ENCODE peak calls at places on chromosomes 3 and 15, in eight cellular contexts. M, U, R, T, G, W, X and L are unnamed samples.

GRCh38 chr3:179056326-179056725 is 15.3 kb downstream of the ZMAT3 start:
- DNase-seq in M (no peak), U (no peak), R (no peak), T (no peak), G (no peak), W (no peak), X (no peak), L (no peak)

GRCh38 chr15:51752918-51753317 is 1.5 kb downstream of the TMOD2 start:
- DNase-seq in M (no peak), U (no peak), R (no peak), T (no peak), G (no peak), W (no peak), X (no peak), L (no peak)

GRCh38 chr3:43389388-43390254 is 103.3 kb downstream of the SNRK start:
- DNase-seq in M (peak; percentile 85), U (peak; percentile 68), R (peak; percentile 70), T (peak; percentile 77), G (peak; percentile 85), W (peak; percentile 62), X (peak; percentile 97), L (peak; percentile 34)

GRCh38 chr3:142366434-142366833 is 81.4 kb downstream of the XRN1 start:
- DNase-seq in M (no peak), U (no peak), R (no peak), T (no peak), G (no peak), W (no peak), X (peak; percentile 18), L (no peak)

GRCh38 chr3:176785207-176785606 is 412.1 kb downstream of the TBL1XR1 start:
- DNase-seq in M (no peak), U (no peak), R (no peak), T (no peak), G (no peak), W (no peak), X (no peak), L (peak; percentile 32)

GRCh38 chr3:184184546-184185234 is 1.3 kb upstream of the ABCF3 start:
- DNase-seq in M (no peak), U (no peak), R (no peak), T (no peak), G (no peak), W (no peak), X (no peak), L (no peak)

GRCh38 chr3:162354343-162354742 is 857.7 kb downstream of the OTOL1 start:
- DNase-seq in M (no peak), U (no peak), R (no peak), T (no peak), G (no peak), W (no peak), X (peak; percentile 61), L (no peak)

GRCh38 chr3:39021029-39021428 is 30.7 kb downstream of the SCN11A start:
- DNase-seq in M (no peak), U (no peak), R (no peak), T (no peak), G (peak; percentile 4), W (no peak), X (no peak), L (no peak)

GRCh38 chr15:76391847-76392246 is 55.3 kb downstream of the ISL2 start:
- DNase-seq in M (no peak), U (no peak), R (no peak), T (no peak), G (no peak), W (no peak), X (no peak), L (no peak)

GRCh38 chr15:89837134-89837829 is 22.6 kb upstream of the ANPEP start:
- DNase-seq in M (no peak), U (peak; percentile 38), R (no peak), T (no peak), G (no peak), W (peak; percentile 36), X (peak; percentile 69), L (peak; percentile 60)

GRCh38 chr3:144381607-144382006 is 410.0 kb downstream of the DIPK2A start:
- DNase-seq in M (no peak), U (no peak), R (no peak), T (no peak), G (no peak), W (no peak), X (no peak), L (no peak)

GRCh38 chr3:81622395-81622794 is 139.1 kb downstream of the GBE1 start:
- DNase-seq in M (no peak), U (no peak), R (no peak), T (no peak), G (no peak), W (no peak), X (peak; percentile 57), L (peak; percentile 30)

GRCh38 chr15:41948499-41948898 is 23.9 kb downstream of the EHD4 start:
- DNase-seq in M (no peak), U (no peak), R (no peak), T (no peak), G (no peak), W (no peak), X (no peak), L (peak; percentile 39)

GRCh38 chr3:133506215-133506901 is 67.1 kb upstream of the CDV3 start:
- DNase-seq in M (peak; percentile 46), U (no peak), R (no peak), T (peak; percentile 35), G (peak; percentile 48), W (no peak), X (no peak), L (no peak)

GRCh38 chr3:154469585-154469984 is 39.6 kb upstream of the GPR149 start:
- DNase-seq in M (no peak), U (no peak), R (no peak), T (no peak), G (no peak), W (no peak), X (no peak), L (no peak)

GRCh38 chr15:62474771-62475124 is 309.7 kb upstream of the C2CD4B start:
- DNase-seq in M (no peak), U (no peak), R (no peak), T (no peak), G (no peak), W (no peak), X (no peak), L (no peak)

GRCh38 chr3:45055411-45056143 is 29.5 kb downstream of the CLEC3B start:
- DNase-seq in M (no peak), U (peak; percentile 67), R (no peak), T (no peak), G (peak; percentile 42), W (no peak), X (peak; percentile 77), L (peak; percentile 74)

GRCh38 chr3:120568624-120569023 is 27.5 kb upstream of the NDUFB4 start:
- DNase-seq in M (no peak), U (peak; percentile 39), R (no peak), T (no peak), G (no peak), W (no peak), X (peak; percentile 46), L (no peak)

GRCh38 chr15:52020253-52021085 is 1.4 kb downstream of the MAPK6 start:
- DNase-seq in M (no peak), U (no peak), R (no peak), T (no peak), G (no peak), W (no peak), X (peak; percentile 47), L (peak; percentile 20)

GRCh38 chr3:88057650-88058321 is 1.0 kb downstream of the CGGBP1 start:
- DNase-seq in M (no peak), U (no peak), R (no peak), T (no peak), G (no peak), W (no peak), X (peak; percentile 49), L (peak; percentile 35)

GRCh38 chr3:69809076-69809835 is 70.0 kb downstream of the MITF start:
- DNase-seq in M (no peak), U (no peak), R (no peak), T (no peak), G (no peak), W (no peak), X (peak; percentile 43), L (peak; percentile 58)

GRCh38 chr15:52280326-52281084 is 15.1 kb downstream of the MYO5C start:
- DNase-seq in M (no peak), U (no peak), R (no peak), T (no peak), G (no peak), W (peak; percentile 62), X (no peak), L (no peak)

GRCh38 chr3:52021869-52022268 is 26.2 kb upstream of the RPL29 start:
- DNase-seq in M (no peak), U (no peak), R (no peak), T (no peak), G (no peak), W (peak; percentile 30), X (no peak), L (no peak)

GRCh38 chr3:163058190-163058854 is 1561.7 kb downstream of the OTOL1 start:
- DNase-seq in M (no peak), U (no peak), R (no peak), T (no peak), G (no peak), W (no peak), X (peak; percentile 20), L (no peak)